ENCODE peak calls at places on chromosome 13, in five cellular contexts. J is body of pancreas, C is substantia nigra, Q is Karpas-422, Z is SJCRH30. X is an unnamed sample.

GRCh38 chr13:100131863-100132574 is 43.1 kb downstream of the PCCA start:
- DNase-seq in J (no peak), C (no peak), Q (no peak), Z (peak), X (no peak)

GRCh38 chr13:38900188-38900587 is 90.4 kb downstream of the STOML3 start:
- DNase-seq in J (no peak), C (no peak), Q (peak), Z (peak), X (peak)

GRCh38 chr13:40536443-40537113 is 129.9 kb downstream of the FOXO1 start:
- DNase-seq in J (peak), C (no peak), Q (peak), Z (no peak), X (no peak)

GRCh38 chr13:73591861-73592260 is 533.1 kb downstream of the KLF5 start:
- DNase-seq in J (no peak), C (no peak), Q (no peak), Z (no peak), X (no peak)

GRCh38 chr13:45398862-45399261 is 19.3 kb downstream of the SLC25A30 start:
- DNase-seq in J (no peak), C (no peak), Q (no peak), Z (no peak), X (no peak)

GRCh38 chr13:106331116-106331515 is 204.3 kb downstream of the EFNB2 start:
- DNase-seq in J (no peak), C (no peak), Q (no peak), Z (no peak), X (no peak)

GRCh38 chr13:21812192-21812626 is 141.3 kb downstream of the FGF9 start:
- DNase-seq in J (peak), C (no peak), Q (no peak), Z (peak), X (no peak)

GRCh38 chr13:31747271-31747670 is 7.9 kb downstream of the RXFP2 start:
- DNase-seq in J (no peak), C (no peak), Q (peak), Z (no peak), X (no peak)

DNA sequence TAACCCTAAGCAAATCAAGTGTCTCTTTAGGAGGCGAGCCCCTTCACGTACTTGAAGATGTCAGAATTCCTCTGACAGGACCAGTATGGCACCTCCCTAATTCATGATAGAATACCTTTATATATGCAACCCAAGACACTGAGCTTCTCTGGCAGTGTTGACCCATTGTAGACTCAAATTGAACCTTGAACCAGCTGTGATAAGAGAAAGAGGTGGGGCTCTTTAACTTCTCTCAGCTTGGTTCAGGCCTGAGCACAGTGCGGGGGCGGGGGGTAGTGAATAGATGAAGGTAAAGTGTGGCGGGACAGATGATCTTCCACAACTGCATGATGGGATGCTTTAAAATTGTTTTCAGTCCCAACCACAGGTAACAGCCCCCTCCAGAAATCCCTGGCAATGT is 12.1 kb downstream of the MBNL2 start:
- DNase-seq in J (no peak), C (no peak), Q (no peak), Z (no peak), X (no peak)
- H3K27ac ChIP-seq in J (peak), C (no peak), Q (no peak), Z (no peak), X (no peak)

GRCh38 chr13:48110930-48111721 is 16.2 kb upstream of the MED4 start:
- DNase-seq in J (peak), C (no peak), Q (no peak), Z (peak), X (no peak)
- H3K27ac ChIP-seq in J (no peak), C (no peak), Q (no peak), Z (no peak), X (no peak)

GRCh38 chr13:30429235-30429634 is 6.9 kb downstream of the UBE2L5 start:
- DNase-seq in J (no peak), C (no peak), Q (peak), Z (no peak), X (no peak)

GRCh38 chr13:30431269-30431950 is 9.1 kb downstream of the UBE2L5 start:
- DNase-seq in J (no peak), C (no peak), Q (no peak), Z (no peak), X (no peak)

GRCh38 chr13:30429721-30430694 is 7.7 kb downstream of the UBE2L5 start:
- DNase-seq in J (no peak), C (no peak), Q (no peak), Z (peak), X (no peak)
- H3K27ac ChIP-seq in J (no peak), C (no peak), Q (peak), Z (no peak), X (no peak)

DNA sequence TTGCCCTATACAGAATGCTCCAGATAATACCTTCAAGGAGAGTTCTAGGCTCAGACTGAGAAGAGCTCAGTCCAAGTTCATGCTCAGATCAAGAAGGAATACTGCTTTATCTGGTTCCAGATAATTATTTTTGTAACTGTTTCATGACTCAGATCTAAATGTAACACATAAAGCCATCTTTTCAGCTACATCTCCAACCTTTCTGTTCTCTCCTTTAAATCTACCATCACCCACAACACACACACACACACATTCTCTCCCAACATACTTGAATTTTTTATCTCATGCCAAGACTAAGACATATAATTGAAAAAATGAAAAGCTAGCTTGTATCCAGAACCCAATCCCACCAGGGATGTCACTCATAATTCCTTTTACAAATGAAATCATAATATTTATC is 7.6 kb downstream of the KATNAL1 start:
- DNase-seq in J (no peak), C (no peak), Q (no peak), Z (no peak), X (no peak)
- H3K27ac ChIP-seq in J (no peak), C (no peak), Q (peak), Z (no peak), X (no peak)

DNA sequence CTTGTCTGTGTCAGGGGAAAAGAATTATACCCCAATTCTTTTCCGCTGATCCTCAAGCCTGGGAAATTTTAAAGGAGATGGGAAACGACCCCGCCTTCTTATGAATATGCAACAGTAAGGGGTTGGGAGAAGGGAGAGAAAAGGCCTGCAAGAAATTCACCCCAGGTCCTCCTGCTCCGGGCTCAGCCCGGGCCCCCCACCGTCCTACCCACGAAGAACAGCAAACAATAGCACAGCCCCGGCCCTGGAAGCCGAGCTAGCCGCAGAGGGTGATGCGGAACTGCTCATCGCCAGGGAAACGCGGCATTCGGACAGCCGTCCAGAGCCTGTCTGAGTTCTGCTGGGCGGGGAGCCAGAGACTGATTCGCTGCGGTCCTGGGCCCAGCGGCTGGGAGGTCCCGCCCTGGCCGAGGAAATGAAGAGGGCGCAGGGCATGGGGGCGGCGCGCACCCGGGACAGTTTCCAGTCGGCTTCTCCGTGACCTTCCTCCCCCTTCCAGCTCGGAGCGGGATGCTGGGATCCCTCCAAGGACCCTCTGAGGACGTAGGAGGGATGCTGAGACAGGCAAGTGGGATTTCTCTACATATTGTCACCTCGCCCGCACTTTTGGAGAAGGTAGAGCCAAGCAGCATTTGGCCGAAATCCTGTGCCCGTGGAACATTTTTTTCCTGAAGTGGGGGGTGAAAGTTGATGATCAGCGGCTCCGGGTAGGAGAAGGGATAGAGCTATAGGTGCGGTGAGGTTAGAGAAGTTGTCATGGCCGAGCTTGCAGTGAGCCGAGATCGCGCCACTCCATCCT is 82.3 kb upstream of the C1QTNF9B start:
- DNase-seq in J (peak), C (peak), Q (no peak), Z (peak), X (peak)
- H3K27ac ChIP-seq in J (peak), C (peak), Q (no peak), Z (peak), X (peak)

X was measured in WERI-Rb-1.